ENCODE peak calls at places on chromosome 3, in eight cellular contexts. Z is AG09309, D is left ventricle myocardium inferior, X is HepG2, F is stomach, V is osteoblast, M is GM12865, Q is body of pancreas. E is an unnamed sample.

GRCh38 chr3:153856932-153857331 is 264.3 kb upstream of the ARHGEF26 start:
- DNase-seq in M (no peak), Q (no peak), F (no peak), D (no peak), V (peak; percentile 13), Z (no peak), X (no peak), E (no peak)

GRCh38 chr3:55313701-55314100 is 173.4 kb downstream of the WNT5A start:
- DNase-seq in V (no peak), M (no peak), Q (no peak), F (no peak), Z (no peak), X (no peak), D (no peak), E (no peak)

GRCh38 chr3:57060089-57060829 is at the start of gene SPATA12:
- DNase-seq in D (peak; percentile 33), Q (peak; percentile 43), M (no peak), X (peak; percentile 91), V (peak; percentile 96), Z (peak; percentile 53), F (peak; percentile 76), E (no peak)

GRCh38 chr3:128267541-128267940 is 114.3 kb downstream of the EEFSEC start:
- DNase-seq in Z (no peak), D (no peak), F (no peak), M (no peak), Q (no peak), X (no peak), V (no peak), E (no peak)

GRCh38 chr3:64642327-64643151 is 45.3 kb downstream of the ADAMTS9 start:
- DNase-seq in D (no peak), M (no peak), Z (no peak), X (no peak), V (no peak), Q (no peak), F (no peak), E (no peak)

GRCh38 chr3:126567696-126568438 is 9.1 kb upstream of the C3orf22 start:
- DNase-seq in V (peak; percentile 73), M (no peak), Z (no peak), Q (no peak), F (no peak), D (no peak), X (peak; percentile 25), E (no peak)

GRCh38 chr3:4504340-4505261 is 11.5 kb downstream of the ITPR1 start:
- DNase-seq in D (no peak), Z (no peak), M (peak; percentile 44), F (no peak), X (no peak), Q (no peak), V (no peak), E (no peak)

GRCh38 chr3:58041182-58041825 is 33.1 kb downstream of the FLNB start:
- DNase-seq in M (no peak), Q (no peak), X (peak; percentile 56), D (no peak), F (no peak), Z (no peak), V (no peak), E (no peak)

GRCh38 chr3:101995371-101996046 is 146.2 kb downstream of the NFKBIZ start:
- DNase-seq in M (no peak), F (no peak), Z (no peak), V (peak; percentile 13), D (no peak), X (no peak), Q (no peak), E (no peak)

GRCh38 chr3:46565607-46566039 is 479 bp downstream of the LRRC2 start:
- DNase-seq in Q (no peak), F (no peak), X (peak; percentile 27), M (no peak), D (peak; percentile 63), Z (no peak), V (peak; percentile 69), E (no peak)
- H3K4me3 ChIP-seq in Q (no peak overlapping the region), F (peak overlapping the region; percentile 55), X (peak overlapping the region; percentile 78), M (no peak overlapping the region), D (peak overlapping the region; percentile 78), Z (peak overlapping the region; percentile 55), V (peak overlapping the region; percentile 73), E (no peak overlapping the region)

GRCh38 chr3:170982733-170983132 is 43.8 kb downstream of the SLC2A2 start:
- DNase-seq in V (no peak), F (no peak), Q (no peak), D (no peak), M (peak; percentile 17), Z (no peak), X (no peak), E (no peak)

GRCh38 chr3:170977911-170978310 is 48.6 kb downstream of the SLC2A2 start:
- DNase-seq in F (no peak), X (no peak), V (no peak), Q (no peak), Z (no peak), M (no peak), D (no peak), E (no peak)

GRCh38 chr3:170976190-170976519 is 50.4 kb downstream of the SLC2A2 start:
- DNase-seq in V (peak; percentile 4), D (no peak), X (no peak), M (no peak), Q (no peak), F (no peak), Z (no peak), E (no peak)

GRCh38 chr3:170978335-170978745 is 48.2 kb downstream of the SLC2A2 start:
- DNase-seq in Q (no peak), V (no peak), D (no peak), F (no peak), M (no peak), Z (no peak), X (no peak), E (no peak)

GRCh38 chr3:170980399-170980798 is 46.1 kb downstream of the SLC2A2 start:
- DNase-seq in F (no peak), Q (no peak), M (no peak), Z (no peak), D (no peak), V (no peak), X (no peak), E (no peak)
- TF ChIP-seq CTCF in F (no peak), Q (peak; percentile 18), M (no peak), Z (no peak), D (no peak), V (no peak), X (no peak), E (no peak)

DNA sequence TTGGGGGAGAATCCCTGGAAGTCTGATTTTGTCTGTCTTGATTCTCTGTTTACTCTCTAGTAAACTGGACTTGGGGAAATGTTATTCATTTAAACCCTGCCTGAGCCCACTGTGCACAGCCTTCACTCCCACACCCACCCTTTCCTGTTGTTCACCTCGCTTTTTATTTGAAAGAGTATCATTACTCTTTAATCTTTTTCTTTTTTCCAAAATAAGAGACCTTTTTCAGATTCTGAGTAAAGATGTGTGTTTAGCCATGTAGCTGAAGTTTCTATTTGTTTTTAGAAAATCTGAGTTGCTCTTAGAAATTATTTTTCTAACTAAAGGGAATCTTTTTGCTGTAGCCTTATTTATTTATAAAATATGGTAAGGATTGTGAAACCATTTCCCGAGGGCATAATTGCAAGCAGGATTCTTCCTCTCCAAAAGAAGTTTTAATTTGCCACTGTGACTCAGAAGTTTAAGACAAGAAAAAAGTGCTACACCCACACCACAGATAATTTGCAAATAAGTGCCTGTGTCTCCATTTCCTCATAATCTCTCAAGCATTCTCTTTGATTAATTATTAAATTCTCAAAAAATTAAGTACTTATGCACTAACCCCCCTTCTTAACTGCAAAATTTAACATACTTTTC is 43.4 kb downstream of the RASA2 start:
- DNase-seq in F (no peak), D (no peak), V (peak; percentile 26), Z (peak; percentile 61), Q (no peak), M (no peak), X (no peak), E (no peak)
- H3K4me3 ChIP-seq in F (no peak overlapping the region), D (peak overlapping the region; percentile 1), V (peak overlapping the region; percentile 28), Z (no peak overlapping the region), Q (no peak overlapping the region), M (no peak overlapping the region), X (no peak overlapping the region), E (no peak overlapping the region)

GRCh38 chr3:45084820-45085816 is 59.0 kb downstream of the CLEC3B start:
- DNase-seq in F (no peak), D (no peak), M (no peak), Z (peak; percentile 82), V (peak; percentile 95), Q (no peak), X (peak; percentile 16), E (no peak)
- TF ChIP-seq CTCF in F (no peak), D (no peak), M (no peak), Z (peak; percentile 23), V (peak; percentile 31), Q (no peak), X (no peak), E (no peak)

GRCh38 chr3:26102376-26103110 is 312.7 kb downstream of the OXSM start:
- DNase-seq in Z (no peak), D (no peak), Q (no peak), X (no peak), V (no peak), F (no peak), M (no peak), E (no peak)

GRCh38 chr3:26106119-26106690 is 316.3 kb downstream of the OXSM start:
- DNase-seq in M (no peak), V (no peak), Q (no peak), Z (no peak), D (no peak), F (no peak), X (no peak), E (no peak)

GRCh38 chr3:26108846-26109489 is 319.1 kb downstream of the OXSM start:
- DNase-seq in Z (no peak), F (no peak), D (no peak), X (no peak), Q (no peak), M (no peak), V (no peak), E (no peak)

GRCh38 chr3:26100176-26100575 is 310.3 kb downstream of the OXSM start:
- DNase-seq in V (no peak), Z (no peak), D (no peak), X (no peak), M (no peak), F (no peak), Q (no peak), E (no peak)

DNA sequence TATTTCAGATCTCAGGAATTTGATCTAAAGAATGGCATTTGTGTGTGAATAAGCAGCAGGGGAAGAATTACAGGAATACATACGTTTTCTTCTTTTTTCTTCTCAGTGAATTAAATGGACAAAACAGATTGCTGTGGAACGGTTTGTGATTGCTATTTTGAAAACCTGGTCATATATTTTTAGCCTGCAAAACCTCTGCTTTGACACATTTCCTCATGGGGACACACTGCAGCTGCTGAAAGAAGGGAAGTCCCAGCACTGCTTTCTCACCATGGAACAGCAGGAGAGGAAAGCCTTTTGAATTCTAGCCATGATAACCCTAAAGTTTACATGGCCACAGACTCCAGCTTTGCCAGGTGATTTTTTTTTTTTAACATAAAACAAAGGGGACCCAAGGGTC is 315.0 kb downstream of the OXSM start:
- DNase-seq in Z (no peak), D (no peak), Q (no peak), V (no peak), X (no peak), F (no peak), M (no peak), E (no peak)
- H3K4me3 ChIP-seq in Z (no peak overlapping the region), D (no peak overlapping the region), Q (no peak overlapping the region), V (no peak overlapping the region), X (no peak overlapping the region), F (no peak overlapping the region), M (no peak overlapping the region), E (no peak overlapping the region)